ENCODE peak calls at places on chromosomes 1 and 21, in seven cellular contexts. W is stomach, F is right cardiac atrium, Y is esophagus squamous epithelium, H is mammary epithelial cell, S is neural progenitor cell, R is MM.1S. Q is an unnamed sample. For H3K4me1, the result is how much of the 10 kb centered on the place peaks cover.

GRCh38 chr1:65512383-65512782 is 91.9 kb downstream of the LEPR start:
- DNase-seq in W (no peak), F (peak), Y (no peak), H (no peak), S (no peak), R (no peak), Q (no peak)

GRCh38 chr1:76501136-76501535 is 366.1 kb upstream of the ST6GALNAC5 start:
- DNase-seq in W (no peak), F (no peak), Y (no peak), H (no peak), S (peak), R (no peak), Q (no peak)

GRCh38 chr1:232084584-232085223 is 458.1 kb downstream of the DISC1 start:
- DNase-seq in W (no peak), F (no peak), Y (no peak), H (peak), S (peak), R (peak), Q (no peak)

GRCh38 chr1:223212441-223212840 is 69.4 kb upstream of the TLR5 start:
- DNase-seq in W (no peak), F (no peak), Y (no peak), H (no peak), S (no peak), R (no peak), Q (no peak)

GRCh38 chr1:29623501-29623900 is 387.2 kb downstream of the PTPRU start:
- DNase-seq in W (no peak), F (no peak), Y (no peak), H (no peak), S (no peak), R (no peak), Q (no peak)

GRCh38 chr21:27213328-27213727 is 246.4 kb upstream of the ADAMTS5 start:
- DNase-seq in W (no peak), F (no peak), Y (no peak), H (no peak), S (peak), R (no peak), Q (no peak)

GRCh38 chr1:226680653-226681052 is 58.4 kb downstream of the ITPKB start:
- DNase-seq in W (no peak), F (no peak), Y (no peak), H (no peak), S (peak), R (no peak), Q (no peak)

GRCh38 chr1:224594360-224594759 is 21.8 kb upstream of the CNIH3 start:
- DNase-seq in W (no peak), F (no peak), Y (no peak), H (no peak), S (no peak), R (no peak), Q (no peak)

GRCh38 chr21:33230518-33231324 is 983 bp downstream of the IFNAR2 start:
- DNase-seq in W (no peak), F (peak), Y (no peak), H (peak), S (peak), R (peak), Q (peak)

GRCh38 chr1:46248122-46248920 is 758 bp downstream of the RAD54L start:
- DNase-seq in W (peak), F (peak), Y (no peak), H (peak), S (peak), R (peak), Q (no peak)

GRCh38 chr1:156640842-156641706 is 843 bp upstream of the BCAN start:
- DNase-seq in W (no peak), F (no peak), Y (no peak), H (no peak), S (no peak), R (no peak), Q (no peak)

GRCh38 chr1:212561501-212561931 is 47.0 kb upstream of the ATF3 start:
- DNase-seq in W (no peak), F (no peak), Y (no peak), H (peak), S (no peak), R (no peak), Q (no peak)

GRCh38 chr1:24828183-24828886 is 83.1 kb downstream of the CLIC4 start:
- DNase-seq in W (no peak), F (no peak), Y (no peak), H (no peak), S (no peak), R (no peak), Q (no peak)
- H3K27ac ChIP-seq in W (peak), F (no peak), Y (peak), H (no peak), S (peak), R (no peak), Q (no peak)

GRCh38 chr1:178126261-178126660 is 32.4 kb downstream of the RASAL2 start:
- DNase-seq in W (no peak), F (no peak), Y (no peak), H (peak), S (no peak), R (no peak), Q (no peak)
- H3K4me1 ChIP-seq in W (under half), F (under half), Y (under half), H (half or more), S (under half), R (under half), Q (under half)

DNA sequence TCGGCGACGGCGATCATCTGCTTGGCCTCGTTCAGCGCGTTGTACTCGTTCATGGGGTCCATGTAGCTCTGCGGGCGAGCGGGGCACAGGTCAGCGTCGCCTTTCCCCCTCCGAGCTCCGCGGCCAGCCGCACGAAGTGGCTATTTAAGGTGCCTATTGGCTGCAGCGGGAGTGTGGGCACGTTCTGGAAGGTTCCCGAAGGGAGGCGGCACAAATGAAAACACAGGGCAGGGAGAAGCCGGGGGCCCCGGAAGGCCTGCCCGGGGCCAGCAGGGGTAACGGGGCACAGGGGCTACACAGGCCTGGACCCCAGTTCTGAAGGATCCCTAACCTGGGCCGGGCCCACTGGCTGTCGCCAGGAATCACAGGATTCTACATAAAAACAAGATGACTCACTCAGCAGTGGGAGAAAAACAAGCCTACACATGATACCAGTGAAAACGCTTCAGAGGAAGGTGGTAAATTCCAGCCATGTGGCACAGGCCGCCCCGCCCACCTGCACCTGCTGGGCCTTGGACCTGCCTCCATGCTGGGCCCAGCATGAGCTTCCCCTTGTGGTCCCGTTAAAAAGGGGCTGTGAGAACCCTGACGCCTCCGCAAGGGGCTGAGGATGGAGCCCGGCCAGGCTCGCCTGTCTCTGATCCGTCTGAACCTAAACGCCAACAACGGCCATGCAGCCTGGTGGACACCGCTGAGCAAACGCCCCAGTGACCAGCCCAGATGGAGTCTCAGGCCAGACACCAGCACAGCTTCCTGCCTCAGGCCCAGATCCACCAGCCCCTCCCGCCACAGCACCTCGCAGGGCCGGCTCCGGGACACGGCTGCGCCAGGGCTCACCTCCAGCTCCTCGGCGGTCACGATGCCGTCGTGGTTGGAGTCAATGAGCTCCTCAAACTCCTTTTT is 3.9 kb upstream of the TNFRSF4 start:
- DNase-seq in W (no peak), F (no peak), Y (no peak), H (peak), S (no peak), R (no peak), Q (no peak)
- H3K27ac ChIP-seq in W (no peak), F (no peak), Y (no peak), H (no peak), S (no peak), R (no peak), Q (peak)

GRCh38 chr1:201565771-201566528 is 27.0 kb downstream of the NAV1 start:
- DNase-seq in W (no peak), F (no peak), Y (no peak), H (no peak), S (no peak), R (no peak), Q (no peak)
- H3K4me1 ChIP-seq in W (under half), F (under half), Y (under half), H (under half), S (under half), R (under half), Q (under half)

GRCh38 chr1:54798769-54799641 is 2.1 kb downstream of the TTC22 start:
- DNase-seq in W (peak), F (no peak), Y (no peak), H (peak), S (no peak), R (no peak), Q (no peak)
- H3K27ac ChIP-seq in W (peak), F (no peak), Y (peak), H (no peak), S (no peak), R (no peak), Q (peak)

DNA sequence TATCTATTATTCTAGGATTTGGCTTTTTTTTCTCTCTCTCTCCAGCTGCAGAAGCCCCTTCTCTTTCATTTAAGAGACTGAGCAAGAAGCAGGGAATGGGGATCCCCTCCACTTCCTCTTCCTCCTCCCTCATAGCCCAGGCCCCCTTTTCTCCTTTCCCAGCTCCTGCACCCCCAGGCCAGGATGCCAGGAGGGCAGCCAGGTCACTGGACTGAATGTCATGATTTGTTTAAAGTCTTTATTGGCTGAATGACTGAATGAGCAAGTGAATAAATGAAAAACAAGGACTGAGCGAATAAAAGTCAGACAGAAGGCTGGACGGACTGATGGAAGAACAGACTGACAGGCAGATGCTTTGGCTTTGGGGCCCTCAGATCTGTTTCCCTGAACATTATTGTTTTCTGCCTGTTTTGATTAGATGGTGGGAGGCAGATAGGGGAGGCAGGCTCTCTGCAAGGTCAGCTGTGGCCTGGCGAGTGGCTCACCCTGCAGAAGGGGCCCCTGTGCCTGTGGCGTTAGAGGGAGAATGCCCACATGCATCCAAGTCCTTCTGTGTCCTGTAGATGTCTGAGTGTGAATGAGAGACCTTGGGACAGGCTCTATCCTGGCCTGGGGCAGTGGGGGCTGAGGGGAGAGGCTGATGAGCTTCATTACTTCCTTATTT is 20.3 kb upstream of the ADGRB2 start:
- DNase-seq in W (no peak), F (no peak), Y (no peak), H (no peak), S (no peak), R (no peak), Q (no peak)
- H3K4me1 ChIP-seq in W (under half), F (under half), Y (under half), H (under half), S (under half), R (under half), Q (under half)

GRCh38 chr1:58585591-58586151 is 8.6 kb upstream of the TACSTD2 start:
- DNase-seq in W (no peak), F (no peak), Y (no peak), H (peak), S (no peak), R (no peak), Q (no peak)
- H3K27ac ChIP-seq in W (peak), F (no peak), Y (peak), H (peak), S (no peak), R (no peak), Q (no peak)